ENCODE peak calls at places on chromosomes 16 and 17, in nine cellular contexts. One of them, this sample, is unnamed.

GRCh38 chr17:78396436-78397335 is 18.2 kb downstream of the PGS1 start:
- DNase-seq in fibroblast of lung: no peak
- DNase-seq in skeletal muscle cell: no peak
- DNase-seq in spleen: no peak
- DNase-seq in upper lobe of right lung: no peak
- DNase-seq in AG04450: no peak
- DNase-seq in tibial artery: peak; percentile 80
- DNase-seq in body of pancreas: peak; percentile 90
- DNase-seq in choroid plexus epithelial cell: no peak
- DNase-seq in this sample: no peak

GRCh38 chr16:49483251-49483650 is 109.6 kb downstream of the C16orf78 start:
- DNase-seq in fibroblast of lung: no peak
- DNase-seq in skeletal muscle cell: no peak
- DNase-seq in spleen: peak; percentile 64
- DNase-seq in upper lobe of right lung: peak; percentile 49
- DNase-seq in AG04450: no peak
- DNase-seq in tibial artery: peak; percentile 55
- DNase-seq in body of pancreas: no peak
- DNase-seq in choroid plexus epithelial cell: no peak
- DNase-seq in this sample: no peak

GRCh38 chr16:79444522-79445040 is 156.0 kb downstream of the MAF start:
- DNase-seq in fibroblast of lung: no peak
- DNase-seq in skeletal muscle cell: no peak
- DNase-seq in spleen: no peak
- DNase-seq in upper lobe of right lung: no peak
- DNase-seq in AG04450: no peak
- DNase-seq in tibial artery: no peak
- DNase-seq in body of pancreas: no peak
- DNase-seq in choroid plexus epithelial cell: no peak
- DNase-seq in this sample: no peak

GRCh38 chr17:40124279-40125141 is 2.7 kb downstream of the MSL1 start:
- DNase-seq in fibroblast of lung: peak; percentile 54
- DNase-seq in skeletal muscle cell: no peak
- DNase-seq in spleen: no peak
- DNase-seq in upper lobe of right lung: no peak
- DNase-seq in AG04450: no peak
- DNase-seq in tibial artery: no peak
- DNase-seq in body of pancreas: no peak
- DNase-seq in choroid plexus epithelial cell: peak; percentile 51
- DNase-seq in this sample: no peak

GRCh38 chr17:50630524-50631194 is 4.0 kb upstream of the ABCC3 start:
- DNase-seq in fibroblast of lung: no peak
- DNase-seq in skeletal muscle cell: no peak
- DNase-seq in spleen: peak; percentile 81
- DNase-seq in upper lobe of right lung: peak; percentile 85
- DNase-seq in AG04450: no peak
- DNase-seq in tibial artery: no peak
- DNase-seq in body of pancreas: peak; percentile 90
- DNase-seq in choroid plexus epithelial cell: peak; percentile 19
- DNase-seq in this sample: peak; percentile 70

GRCh38 chr17:19460695-19461094 is 49.7 kb downstream of the RNF112 start:
- DNase-seq in fibroblast of lung: no peak
- DNase-seq in skeletal muscle cell: no peak
- DNase-seq in spleen: peak; percentile 62
- DNase-seq in upper lobe of right lung: no peak
- DNase-seq in AG04450: no peak
- DNase-seq in tibial artery: no peak
- DNase-seq in body of pancreas: no peak
- DNase-seq in choroid plexus epithelial cell: no peak
- DNase-seq in this sample: no peak

GRCh38 chr17:32281011-32281451 is 15.4 kb downstream of the RHBDL3 start:
- DNase-seq in fibroblast of lung: no peak
- DNase-seq in skeletal muscle cell: no peak
- DNase-seq in spleen: no peak
- DNase-seq in upper lobe of right lung: no peak
- DNase-seq in AG04450: no peak
- DNase-seq in tibial artery: no peak
- DNase-seq in body of pancreas: peak; percentile 72
- DNase-seq in choroid plexus epithelial cell: no peak
- DNase-seq in this sample: peak; percentile 13

GRCh38 chr16:81645303-81645702 is 133.8 kb upstream of the PLCG2 start:
- DNase-seq in fibroblast of lung: peak; percentile 97
- DNase-seq in skeletal muscle cell: peak; percentile 89
- DNase-seq in spleen: peak; percentile 54
- DNase-seq in upper lobe of right lung: no peak
- DNase-seq in AG04450: peak; percentile 42
- DNase-seq in tibial artery: no peak
- DNase-seq in body of pancreas: peak; percentile 91
- DNase-seq in choroid plexus epithelial cell: peak; percentile 95
- DNase-seq in this sample: peak; percentile 91

GRCh38 chr16:14564323-14564722 is 65.7 kb downstream of the PARN start:
- DNase-seq in fibroblast of lung: no peak
- DNase-seq in skeletal muscle cell: no peak
- DNase-seq in spleen: no peak
- DNase-seq in upper lobe of right lung: no peak
- DNase-seq in AG04450: no peak
- DNase-seq in tibial artery: no peak
- DNase-seq in body of pancreas: peak; percentile 82
- DNase-seq in choroid plexus epithelial cell: no peak
- DNase-seq in this sample: no peak

GRCh38 chr16:3873482-3874173 is 6.9 kb downstream of the CREBBP start:
- DNase-seq in fibroblast of lung: no peak
- DNase-seq in skeletal muscle cell: no peak
- DNase-seq in spleen: no peak
- DNase-seq in upper lobe of right lung: no peak
- DNase-seq in AG04450: no peak
- DNase-seq in tibial artery: no peak
- DNase-seq in body of pancreas: no peak
- DNase-seq in choroid plexus epithelial cell: no peak
- DNase-seq in this sample: no peak

GRCh38 chr17:76417499-76418143 is 33.2 kb downstream of the SPHK1 start:
- DNase-seq in fibroblast of lung: peak; percentile 18
- DNase-seq in skeletal muscle cell: no peak
- DNase-seq in spleen: peak; percentile 53
- DNase-seq in upper lobe of right lung: peak; percentile 30
- DNase-seq in AG04450: no peak
- DNase-seq in tibial artery: peak; percentile 31
- DNase-seq in body of pancreas: peak; percentile 49
- DNase-seq in choroid plexus epithelial cell: no peak
- DNase-seq in this sample: no peak

GRCh38 chr16:29729116-29729521 is 16.7 kb downstream of the C16orf54 start:
- DNase-seq in fibroblast of lung: peak; percentile 41
- DNase-seq in skeletal muscle cell: no peak
- DNase-seq in spleen: no peak
- DNase-seq in upper lobe of right lung: peak; percentile 48
- DNase-seq in AG04450: peak; percentile 4
- DNase-seq in tibial artery: no peak
- DNase-seq in body of pancreas: no peak
- DNase-seq in choroid plexus epithelial cell: peak; percentile 60
- DNase-seq in this sample: no peak

GRCh38 chr17:51258756-51259573 is 884 bp downstream of the MBTD1 start:
- DNase-seq in fibroblast of lung: peak; percentile 10
- DNase-seq in skeletal muscle cell: no peak
- DNase-seq in spleen: peak; percentile 85
- DNase-seq in upper lobe of right lung: no peak
- DNase-seq in AG04450: no peak
- DNase-seq in tibial artery: no peak
- DNase-seq in body of pancreas: peak; percentile 24
- DNase-seq in choroid plexus epithelial cell: peak; percentile 49
- DNase-seq in this sample: peak; percentile 14

GRCh38 chr17:29190808-29191207 is 10.6 kb upstream of the MYO18A start:
- DNase-seq in fibroblast of lung: no peak
- DNase-seq in skeletal muscle cell: no peak
- DNase-seq in spleen: no peak
- DNase-seq in upper lobe of right lung: no peak
- DNase-seq in AG04450: no peak
- DNase-seq in tibial artery: no peak
- DNase-seq in body of pancreas: no peak
- DNase-seq in choroid plexus epithelial cell: no peak
- DNase-seq in this sample: no peak

DNA sequence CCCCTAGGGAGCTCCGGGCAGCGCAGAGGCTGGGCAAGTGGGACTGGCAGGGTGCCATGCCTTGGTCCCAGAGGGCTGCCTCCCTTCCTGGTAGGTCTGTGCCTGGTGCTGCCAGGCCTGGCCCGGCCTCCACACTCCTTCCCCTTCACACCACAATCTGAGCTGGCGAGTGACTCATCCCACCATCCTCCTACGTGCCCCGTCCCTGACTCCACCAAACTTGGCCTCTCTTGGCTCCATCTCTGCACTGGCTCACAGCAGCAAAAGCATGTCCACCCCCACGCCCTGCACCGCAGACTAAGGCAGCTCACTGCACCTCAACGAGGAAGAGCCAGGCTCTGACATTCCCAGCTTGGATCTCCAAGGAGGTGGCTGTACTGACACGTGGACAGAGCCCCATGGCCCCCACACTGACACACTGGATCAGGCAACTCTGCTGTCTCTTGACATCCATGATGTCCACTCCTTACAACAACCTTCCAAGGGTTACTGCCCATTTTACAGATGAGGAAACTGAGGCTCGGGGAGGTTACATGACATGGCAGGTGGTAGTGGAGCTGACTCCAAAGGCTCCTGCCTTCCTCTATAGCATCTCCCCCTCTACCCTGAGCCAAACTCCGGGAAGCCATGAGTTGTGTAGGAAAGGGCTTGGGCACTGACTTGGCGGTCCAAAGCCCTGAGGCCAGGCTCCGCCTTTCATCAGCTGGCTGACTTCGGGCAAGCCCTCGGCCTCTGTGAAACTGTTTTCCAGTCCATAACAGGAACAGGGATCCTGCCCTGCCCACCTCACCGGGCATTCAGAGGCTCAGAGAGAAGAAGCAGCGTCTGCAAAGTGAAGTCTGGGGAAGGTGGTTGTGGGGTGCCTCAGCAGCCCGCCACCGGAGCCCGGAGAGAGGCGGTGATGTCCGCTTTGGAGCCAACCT is 20.1 kb upstream of the KRT19 start:
- DNase-seq in fibroblast of lung: peak; percentile 100
- DNase-seq in skeletal muscle cell: peak; percentile 98
- DNase-seq in spleen: no peak
- DNase-seq in upper lobe of right lung: peak; percentile 76
- DNase-seq in AG04450: peak; percentile 89
- DNase-seq in tibial artery: peak; percentile 94
- DNase-seq in body of pancreas: peak; percentile 46
- DNase-seq in choroid plexus epithelial cell: peak; percentile 90
- DNase-seq in this sample: peak; percentile 44
- H3K4me3 ChIP-seq in fibroblast of lung: peak overlapping the region; percentile 1
- H3K4me3 ChIP-seq in skeletal muscle cell: no peak overlapping the region
- H3K4me3 ChIP-seq in spleen: no peak overlapping the region
- H3K4me3 ChIP-seq in upper lobe of right lung: peak overlapping the region; percentile 23
- H3K4me3 ChIP-seq in AG04450: no peak overlapping the region
- H3K4me3 ChIP-seq in tibial artery: peak overlapping the region; percentile 4
- H3K4me3 ChIP-seq in body of pancreas: no peak overlapping the region
- H3K4me3 ChIP-seq in choroid plexus epithelial cell: peak overlapping the region; percentile 35
- H3K4me3 ChIP-seq in this sample: no peak overlapping the region

GRCh38 chr17:21287703-21288449 is 3.4 kb downstream of the MAP2K3 start:
- DNase-seq in fibroblast of lung: peak; percentile 93
- DNase-seq in skeletal muscle cell: peak; percentile 88
- DNase-seq in spleen: peak; percentile 98
- DNase-seq in upper lobe of right lung: peak; percentile 98
- DNase-seq in AG04450: peak; percentile 84
- DNase-seq in tibial artery: peak; percentile 99
- DNase-seq in body of pancreas: peak; percentile 99
- DNase-seq in choroid plexus epithelial cell: peak; percentile 91
- DNase-seq in this sample: peak; percentile 94
- H3K4me3 ChIP-seq in fibroblast of lung: peak overlapping the region; percentile 99
- H3K4me3 ChIP-seq in skeletal muscle cell: peak overlapping the region; percentile 92
- H3K4me3 ChIP-seq in spleen: no peak overlapping the region
- H3K4me3 ChIP-seq in upper lobe of right lung: peak overlapping the region; percentile 92
- H3K4me3 ChIP-seq in AG04450: peak overlapping the region; percentile 86
- H3K4me3 ChIP-seq in tibial artery: peak overlapping the region; percentile 63
- H3K4me3 ChIP-seq in body of pancreas: no peak overlapping the region
- H3K4me3 ChIP-seq in choroid plexus epithelial cell: peak overlapping the region; percentile 24
- H3K4me3 ChIP-seq in this sample: peak overlapping the region; percentile 82

GRCh38 chr16:1760911-1761310 is 10.4 kb downstream of the NME3 start:
- DNase-seq in fibroblast of lung: no peak
- DNase-seq in skeletal muscle cell: no peak
- DNase-seq in spleen: no peak
- DNase-seq in upper lobe of right lung: no peak
- DNase-seq in AG04450: no peak
- DNase-seq in tibial artery: no peak
- DNase-seq in body of pancreas: no peak
- DNase-seq in choroid plexus epithelial cell: no peak
- DNase-seq in this sample: no peak
- H3K4me3 ChIP-seq in fibroblast of lung: no peak overlapping the region
- H3K4me3 ChIP-seq in skeletal muscle cell: no peak overlapping the region
- H3K4me3 ChIP-seq in spleen: no peak overlapping the region
- H3K4me3 ChIP-seq in upper lobe of right lung: no peak overlapping the region
- H3K4me3 ChIP-seq in AG04450: no peak overlapping the region
- H3K4me3 ChIP-seq in tibial artery: no peak overlapping the region
- H3K4me3 ChIP-seq in body of pancreas: no peak overlapping the region
- H3K4me3 ChIP-seq in choroid plexus epithelial cell: no peak overlapping the region
- H3K4me3 ChIP-seq in this sample: no peak overlapping the region

GRCh38 chr16:74449470-74449869 is 28.2 kb upstream of the CLEC18B start:
- DNase-seq in fibroblast of lung: peak; percentile 73
- DNase-seq in skeletal muscle cell: peak; percentile 34
- DNase-seq in spleen: no peak
- DNase-seq in upper lobe of right lung: no peak
- DNase-seq in AG04450: no peak
- DNase-seq in tibial artery: no peak
- DNase-seq in body of pancreas: no peak
- DNase-seq in choroid plexus epithelial cell: peak; percentile 42
- DNase-seq in this sample: no peak

GRCh38 chr16:74447578-74447977 is 26.3 kb upstream of the CLEC18B start:
- DNase-seq in fibroblast of lung: no peak
- DNase-seq in skeletal muscle cell: no peak
- DNase-seq in spleen: no peak
- DNase-seq in upper lobe of right lung: no peak
- DNase-seq in AG04450: no peak
- DNase-seq in tibial artery: no peak
- DNase-seq in body of pancreas: no peak
- DNase-seq in choroid plexus epithelial cell: no peak
- DNase-seq in this sample: no peak

GRCh38 chr16:74446866-74447265 is 25.6 kb upstream of the CLEC18B start:
- DNase-seq in fibroblast of lung: no peak
- DNase-seq in skeletal muscle cell: no peak
- DNase-seq in spleen: no peak
- DNase-seq in upper lobe of right lung: no peak
- DNase-seq in AG04450: no peak
- DNase-seq in tibial artery: no peak
- DNase-seq in body of pancreas: no peak
- DNase-seq in choroid plexus epithelial cell: no peak
- DNase-seq in this sample: no peak

GRCh38 chr16:74450236-74450635 is 29.0 kb upstream of the CLEC18B start:
- DNase-seq in fibroblast of lung: no peak
- DNase-seq in skeletal muscle cell: no peak
- DNase-seq in spleen: no peak
- DNase-seq in upper lobe of right lung: no peak
- DNase-seq in AG04450: no peak
- DNase-seq in tibial artery: no peak
- DNase-seq in body of pancreas: no peak
- DNase-seq in choroid plexus epithelial cell: no peak
- DNase-seq in this sample: no peak

DNA sequence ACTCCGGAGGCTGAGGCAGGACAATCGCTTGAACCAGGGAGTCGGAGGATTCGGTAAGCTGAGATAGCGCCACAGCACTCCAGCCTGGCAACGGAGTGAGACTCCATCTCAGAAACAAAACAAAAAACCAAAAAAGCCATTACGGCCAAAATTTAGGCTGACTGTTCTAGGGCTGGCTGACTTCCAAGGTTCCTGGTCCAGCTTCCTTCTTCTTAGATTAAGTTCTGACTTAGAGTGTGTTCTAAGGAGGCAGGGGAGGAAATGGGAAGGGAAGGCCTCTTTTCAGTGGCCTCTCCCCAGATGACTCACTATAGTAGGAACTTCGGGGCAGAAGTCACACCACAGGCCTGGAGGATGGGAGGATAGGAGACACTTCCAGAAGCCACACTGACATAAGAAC is 27.7 kb upstream of the CLEC18B start:
- DNase-seq in fibroblast of lung: peak; percentile 95
- DNase-seq in skeletal muscle cell: peak; percentile 87
- DNase-seq in spleen: no peak
- DNase-seq in upper lobe of right lung: no peak
- DNase-seq in AG04450: peak; percentile 78
- DNase-seq in tibial artery: peak; percentile 84
- DNase-seq in body of pancreas: peak; percentile 44
- DNase-seq in choroid plexus epithelial cell: peak; percentile 83
- DNase-seq in this sample: no peak
- H3K4me3 ChIP-seq in fibroblast of lung: no peak overlapping the region
- H3K4me3 ChIP-seq in skeletal muscle cell: no peak overlapping the region
- H3K4me3 ChIP-seq in spleen: no peak overlapping the region
- H3K4me3 ChIP-seq in upper lobe of right lung: no peak overlapping the region
- H3K4me3 ChIP-seq in AG04450: no peak overlapping the region
- H3K4me3 ChIP-seq in tibial artery: no peak overlapping the region
- H3K4me3 ChIP-seq in body of pancreas: no peak overlapping the region
- H3K4me3 ChIP-seq in choroid plexus epithelial cell: no peak overlapping the region
- H3K4me3 ChIP-seq in this sample: no peak overlapping the region

This sample was measured in prostate gland.